ENCODE peak calls at places on chromosome 11, in five cellular contexts. Q, F, A, M and I are unnamed samples. For H3K27me3, the result is how much of the 10 kb centered on the place peaks cover.

GRCh38 chr11:77776455-77776854 is 44.1 kb downstream of the RSF1 start:
- DNase-seq in Q (no peak), F (no peak), A (no peak), M (peak), I (no peak)

GRCh38 chr11:101456812-101457211 is 127.0 kb downstream of the TRPC6 start:
- DNase-seq in Q (no peak), F (no peak), A (no peak), M (no peak), I (no peak)

GRCh38 chr11:117022526-117022925 is 75.7 kb downstream of the SIK3 start:
- DNase-seq in Q (no peak), F (no peak), A (no peak), M (no peak), I (no peak)

GRCh38 chr11:126695293-126695692 is 305.3 kb downstream of the KIRREL3 start:
- DNase-seq in Q (no peak), F (no peak), A (no peak), M (no peak), I (no peak)

GRCh38 chr11:95544095-95544795 is 245.3 kb downstream of the FAM76B start:
- DNase-seq in Q (no peak), F (no peak), A (no peak), M (no peak), I (no peak)

GRCh38 chr11:31628111-31628510 is 118.5 kb downstream of the ELP4 start:
- DNase-seq in Q (no peak), F (no peak), A (no peak), M (no peak), I (no peak)

GRCh38 chr11:62787005-62787759 is at the start of gene TMEM179B:
- DNase-seq in Q (peak), F (peak), A (peak), M (peak), I (peak)

GRCh38 chr11:107387666-107388065 is 70.0 kb downstream of the CWF19L2 start:
- DNase-seq in Q (no peak), F (no peak), A (no peak), M (no peak), I (no peak)

GRCh38 chr11:75265851-75266531 is 25.4 kb downstream of the TPBGL start:
- DNase-seq in Q (peak), F (no peak), A (no peak), M (no peak), I (no peak)

GRCh38 chr11:64804346-64805210 is 1.6 kb upstream of the MAP4K2 start:
- DNase-seq in Q (peak), F (no peak), A (no peak), M (no peak), I (peak)

GRCh38 chr11:31649567-31649966 is 140.0 kb downstream of the ELP4 start:
- DNase-seq in Q (no peak), F (peak), A (no peak), M (no peak), I (no peak)

GRCh38 chr11:78654071-78654470 is 79.4 kb upstream of the NARS2 start:
- DNase-seq in Q (no peak), F (no peak), A (no peak), M (no peak), I (no peak)

GRCh38 chr11:62613275-62613864 is 313 bp downstream of the ROM1 start:
- DNase-seq in Q (peak), F (no peak), A (no peak), M (no peak), I (no peak)

GRCh38 chr11:124832571-124832970 is 32.4 kb upstream of the MSANTD2 start:
- DNase-seq in Q (no peak), F (no peak), A (no peak), M (no peak), I (no peak)

GRCh38 chr11:12813371-12814225 is 139.4 kb downstream of the TEAD1 start:
- DNase-seq in Q (peak), F (no peak), A (no peak), M (no peak), I (peak)

GRCh38 chr11:61968758-61969390 is 1.4 kb upstream of the FTH1 start:
- DNase-seq in Q (peak), F (no peak), A (no peak), M (no peak), I (no peak)

GRCh38 chr11:95453616-95454118 is 222.7 kb upstream of the SESN3 start:
- DNase-seq in Q (peak), F (peak), A (peak), M (peak), I (peak)

GRCh38 chr11:74927496-74927895 is 21.4 kb downstream of the XRRA1 start:
- DNase-seq in Q (no peak), F (no peak), A (no peak), M (no peak), I (no peak)

GRCh38 chr11:12803086-12803826 is 129.0 kb downstream of the TEAD1 start:
- DNase-seq in Q (no peak), F (no peak), A (no peak), M (no peak), I (peak)

GRCh38 chr11:109939176-109939810 is 153.9 kb upstream of the ZC3H12C start:
- DNase-seq in Q (no peak), F (peak), A (peak), M (peak), I (peak)

GRCh38 chr11:35914824-35915223 is 29.0 kb upstream of the LDLRAD3 start:
- DNase-seq in Q (no peak), F (no peak), A (no peak), M (no peak), I (no peak)
- TF ChIP-seq POLR2A in Q (no peak), F (no peak), A (no peak), M (no peak), I (no peak)

DNA sequence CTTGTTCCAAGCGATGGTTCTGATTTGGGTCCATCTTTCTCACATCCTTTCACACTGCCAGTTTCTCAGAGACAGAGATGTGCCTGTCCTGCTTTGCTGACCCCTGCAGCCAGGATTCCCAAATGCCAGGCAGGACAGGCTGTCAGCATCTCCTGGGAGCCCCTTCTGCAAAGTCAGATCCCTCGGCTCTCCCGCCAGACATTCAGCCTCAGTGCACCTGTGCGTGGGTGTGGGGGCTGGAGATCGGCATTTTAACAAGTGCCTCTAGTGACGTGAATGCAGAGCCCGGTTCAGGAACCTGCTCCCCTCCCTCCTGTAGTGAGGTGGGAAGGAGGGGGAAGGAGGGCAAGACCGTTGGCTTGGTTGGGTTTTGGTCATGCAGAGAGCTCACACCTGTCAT is 108.9 kb upstream of the FGF3 start:
- DNase-seq in Q (peak), F (no peak), A (no peak), M (no peak), I (no peak)
- H3K27me3 ChIP-seq in Q (under half), F (under half), A (under half), M (under half), I (under half)

GRCh38 chr11:18223937-18224387 is 12.6 kb downstream of the SAA4 start:
- DNase-seq in Q (no peak), F (no peak), A (no peak), M (no peak), I (no peak)
- TF ChIP-seq POLR2A in Q (no peak), F (no peak), A (no peak), M (no peak), I (no peak)

GRCh38 chr11:131979364-131979763 is 608.9 kb downstream of the NTM start:
- DNase-seq in Q (no peak), F (no peak), A (no peak), M (no peak), I (no peak)
- H3K27me3 ChIP-seq in Q (under half), F (under half), A (under half), M (under half), I (under half)

GRCh38 chr11:128733440-128734115 is 39.7 kb downstream of the FLI1 start:
- DNase-seq in Q (no peak), F (no peak), A (no peak), M (no peak), I (no peak)
- TF ChIP-seq POLR2A in Q (no peak), F (no peak), A (no peak), M (no peak), I (no peak)

DNA sequence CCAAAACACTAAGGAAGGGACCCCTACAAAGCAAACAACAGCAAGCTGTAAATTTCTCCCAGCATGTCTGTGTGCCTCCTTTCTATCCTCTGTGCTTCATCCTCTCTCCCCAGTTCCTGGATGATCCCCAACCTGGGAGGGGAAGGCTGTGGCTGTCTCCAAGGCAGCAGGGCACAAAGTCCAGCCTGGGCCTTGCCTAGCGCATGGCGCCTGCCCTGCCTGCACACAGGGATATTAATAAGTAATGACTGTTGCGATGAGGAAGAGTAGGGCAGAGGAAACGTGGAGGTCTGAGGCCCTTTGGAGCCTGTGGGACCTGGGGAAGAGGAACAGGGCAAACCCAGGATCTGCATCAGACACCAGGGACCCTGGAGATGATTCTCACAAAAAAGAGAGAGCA is 2.0 kb downstream of the USH1C start:
- DNase-seq in Q (no peak), F (peak), A (no peak), M (no peak), I (no peak)
- H3K27me3 ChIP-seq in Q (under half), F (under half), A (under half), M (under half), I (under half)